ENCODE peak calls at places on chromosomes 6 and 20, in seven cellular contexts. U is HL-60, V is HCT116, Y is AG04450, G is aorta, S is lower lobe of right lung, W is tibial nerve. J is an unnamed sample.

GRCh38 chr6:30325150-30325872 is 1.4 kb upstream of the TRIM39 start:
- DNase-seq in S (peak), G (peak), W (no peak), U (no peak), V (no peak), Y (no peak), J (peak)

GRCh38 chr6:72748759-72749158 is 126.9 kb downstream of the KCNQ5 start:
- DNase-seq in V (no peak), G (no peak), S (no peak), W (no peak), U (no peak), Y (peak), J (no peak)

GRCh38 chr6:80637312-80637711 is 530.8 kb downstream of the BCKDHB start:
- DNase-seq in G (no peak), S (no peak), U (no peak), V (no peak), W (no peak), Y (no peak), J (no peak)

GRCh38 chr6:84426002-84426705 is 198.7 kb upstream of the CEP162 start:
- DNase-seq in V (no peak), Y (no peak), S (no peak), U (no peak), W (no peak), G (no peak), J (no peak)

GRCh38 chr20:46350201-46350985 is 42.1 kb upstream of the CDH22 start:
- DNase-seq in G (no peak), U (no peak), V (no peak), W (no peak), S (no peak), Y (peak), J (no peak)

GRCh38 chr20:37897008-37897548 is 5.8 kb upstream of the VSTM2L start:
- DNase-seq in U (no peak), G (no peak), V (no peak), W (no peak), Y (no peak), S (no peak), J (no peak)

GRCh38 chr6:123074616-123075015 is 78.6 kb downstream of the CLVS2 start:
- DNase-seq in S (no peak), Y (no peak), U (no peak), V (no peak), G (no peak), W (no peak), J (no peak)

GRCh38 chr20:316316-317068 is 8.9 kb upstream of the SOX12 start:
- DNase-seq in G (no peak), U (no peak), S (no peak), W (no peak), Y (no peak), V (no peak), J (no peak)

GRCh38 chr20:48371211-48371610 is 456.6 kb downstream of the PREX1 start:
- DNase-seq in U (no peak), G (no peak), V (no peak), S (no peak), Y (no peak), W (no peak), J (no peak)

GRCh38 chr20:23132930-23133559 is 46.9 kb upstream of the CD93 start:
- DNase-seq in Y (no peak), S (peak), W (no peak), G (peak), V (no peak), U (no peak), J (peak)

GRCh38 chr6:43120101-43120730 is 44.1 kb downstream of the PTK7 start:
- DNase-seq in G (no peak), W (no peak), S (no peak), U (no peak), Y (no peak), V (no peak), J (no peak)

GRCh38 chr6:75147512-75147911 is 58.3 kb downstream of the COL12A1 start:
- DNase-seq in G (no peak), U (no peak), Y (peak), V (no peak), W (no peak), S (no peak), J (no peak)

GRCh38 chr6:408599-409102 is 17.1 kb downstream of the IRF4 start:
- DNase-seq in U (no peak), W (no peak), V (peak), S (peak), Y (no peak), G (peak), J (peak)

GRCh38 chr20:57503035-57503658 is 21.8 kb downstream of the CTCFL start:
- DNase-seq in S (no peak), V (no peak), G (peak), Y (no peak), U (no peak), W (no peak), J (no peak)

GRCh38 chr20:58718121-58718563 is 25.5 kb downstream of the NPEPL1 start:
- DNase-seq in W (no peak), G (no peak), Y (no peak), U (no peak), V (no peak), S (no peak), J (peak)

GRCh38 chr6:111260570-111261298 is 173.4 kb downstream of the SLC16A10 start:
- DNase-seq in U (no peak), Y (no peak), G (no peak), V (no peak), W (no peak), S (no peak), J (no peak)

GRCh38 chr6:32816746-32817204 is at the start of gene HLA-DOB:
- DNase-seq in Y (no peak), V (peak), S (no peak), G (no peak), W (peak), U (no peak), J (no peak)

GRCh38 chr20:2305479-2305878 is 9.7 kb downstream of the TGM3 start:
- DNase-seq in W (no peak), U (no peak), V (no peak), Y (no peak), S (no peak), G (no peak), J (no peak)

GRCh38 chr20:48308882-48309281 is 518.9 kb downstream of the PREX1 start:
- DNase-seq in U (no peak), G (no peak), S (no peak), Y (no peak), W (no peak), V (no peak), J (no peak)

GRCh38 chr6:16320533-16321340 is 82.3 kb downstream of the GMPR start:
- DNase-seq in Y (peak), V (no peak), U (no peak), W (no peak), G (peak), S (no peak), J (peak)

GRCh38 chr6:41942045-41942851 is 640 bp upstream of the CCND3 start:
- DNase-seq in S (no peak), Y (peak), V (no peak), U (no peak), G (no peak), W (no peak), J (no peak)

GRCh38 chr6:147538821-147539220 is 30.3 kb downstream of the SAMD5 start:
- DNase-seq in Y (no peak), W (no peak), V (no peak), S (no peak), U (no peak), G (no peak), J (no peak)

DNA sequence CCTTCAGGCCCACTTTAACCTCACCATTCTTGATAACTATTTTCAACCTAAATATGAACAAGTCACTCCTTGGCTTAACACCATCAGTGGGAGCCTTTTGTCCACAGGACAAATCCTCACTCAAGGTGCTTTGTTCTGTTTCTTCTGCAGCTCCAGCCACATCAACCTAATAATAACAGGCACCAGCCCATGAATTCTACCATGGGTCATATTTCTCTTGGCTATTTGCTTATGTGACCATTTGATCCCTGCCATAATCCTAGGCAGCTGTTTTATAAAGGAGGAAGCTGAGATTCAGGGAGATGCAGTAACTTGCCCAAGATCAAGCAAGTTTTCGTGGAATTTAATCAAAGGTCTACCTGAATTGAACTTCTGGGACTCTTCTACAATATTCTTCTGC is 561.3 kb downstream of the DHX35 start:
- DNase-seq in Y (no peak), S (no peak), U (no peak), V (no peak), W (no peak), G (no peak), J (no peak)
- H3K27ac ChIP-seq in Y (no peak), S (no peak), U (no peak), V (no peak), W (no peak), G (no peak), J (no peak)

GRCh38 chr6:149044394-149044965 is 273.0 kb upstream of the TAB2 start:
- DNase-seq in U (no peak), W (no peak), S (no peak), Y (no peak), V (no peak), G (no peak), J (no peak)
- H3K27ac ChIP-seq in U (no peak), W (no peak), S (no peak), Y (no peak), V (no peak), G (no peak), J (no peak)

GRCh38 chr6:167687035-167687720 is 139.5 kb upstream of the AFDN start:
- DNase-seq in W (no peak), U (no peak), Y (no peak), G (no peak), V (no peak), S (no peak), J (no peak)
- H3K27ac ChIP-seq in W (no peak), U (no peak), Y (no peak), G (no peak), V (no peak), S (no peak), J (no peak)

GRCh38 chr20:5569021-5569420 is 181.2 kb upstream of the SHLD1 start:
- DNase-seq in Y (no peak), U (no peak), V (peak), G (no peak), W (peak), S (no peak), J (no peak)
- H3K27ac ChIP-seq in Y (no peak), U (no peak), V (no peak), G (no peak), W (no peak), S (no peak), J (no peak)

GRCh38 chr6:159193923-159194322 is 24.7 kb downstream of the FNDC1 start:
- DNase-seq in S (no peak), Y (no peak), W (no peak), V (no peak), G (no peak), U (no peak), J (no peak)
- H3K27ac ChIP-seq in S (no peak), Y (no peak), W (no peak), V (no peak), G (no peak), U (no peak), J (no peak)

DNA sequence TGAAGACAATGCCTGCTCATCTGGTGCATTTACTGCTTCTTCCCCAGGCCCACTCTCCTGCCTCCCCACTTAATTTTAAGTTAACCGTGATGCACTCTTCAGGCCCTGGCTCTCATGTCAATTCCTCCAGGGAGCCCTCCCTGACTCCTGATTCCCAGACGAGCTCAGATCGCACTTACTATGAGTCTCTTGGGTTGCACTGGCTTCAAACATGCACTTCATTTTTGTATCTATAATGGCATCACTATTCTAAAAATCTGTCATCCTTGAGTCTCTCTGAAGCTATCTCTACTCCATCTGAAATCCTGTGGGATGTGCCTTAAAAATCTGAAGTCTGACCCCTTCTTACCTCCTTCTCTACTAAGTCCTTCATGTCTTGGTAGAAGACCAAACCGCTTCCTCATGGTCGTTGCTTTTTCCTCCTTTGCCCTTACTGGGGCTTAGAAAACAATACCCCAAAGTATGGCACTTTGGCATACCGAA is 24.7 kb downstream of the COX4I2 start:
- DNase-seq in V (no peak), U (no peak), S (no peak), G (no peak), Y (no peak), W (no peak), J (no peak)
- H3K27ac ChIP-seq in V (peak), U (peak), S (peak), G (no peak), Y (no peak), W (peak), J (peak)

DNA sequence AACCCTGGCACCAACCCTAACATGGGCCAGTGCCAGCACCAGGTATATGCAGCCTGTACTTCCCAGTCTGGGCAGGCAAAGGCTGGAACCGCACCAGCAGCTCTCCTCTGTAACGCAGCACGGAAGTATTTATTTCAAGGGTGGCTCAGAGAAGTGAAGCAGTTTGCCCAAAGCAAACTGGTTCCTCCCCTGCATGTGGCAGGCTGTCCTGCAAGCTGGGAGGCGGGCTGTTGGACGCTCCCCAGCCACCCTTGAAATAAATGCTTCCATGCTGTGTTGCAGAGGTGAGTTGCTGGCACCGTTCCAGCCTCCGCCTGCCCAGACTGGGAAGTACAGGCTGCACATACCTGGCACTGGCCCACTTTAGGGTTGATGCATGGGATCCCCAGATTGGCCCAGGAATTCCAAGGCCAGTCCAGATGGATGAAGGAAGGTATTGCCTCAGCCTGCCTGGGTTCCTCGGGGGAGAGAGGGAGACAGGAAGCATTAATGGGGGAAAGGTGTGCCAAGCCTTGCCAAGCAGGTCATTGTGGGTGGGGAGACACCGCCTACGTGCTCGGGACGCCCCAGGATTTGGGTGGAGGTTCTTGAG is 49.8 kb downstream of the PPARD start:
- DNase-seq in S (peak), G (peak), V (no peak), W (no peak), U (no peak), Y (no peak), J (no peak)
- H3K27ac ChIP-seq in S (peak), G (no peak), V (peak), W (no peak), U (no peak), Y (peak), J (no peak)

DNA sequence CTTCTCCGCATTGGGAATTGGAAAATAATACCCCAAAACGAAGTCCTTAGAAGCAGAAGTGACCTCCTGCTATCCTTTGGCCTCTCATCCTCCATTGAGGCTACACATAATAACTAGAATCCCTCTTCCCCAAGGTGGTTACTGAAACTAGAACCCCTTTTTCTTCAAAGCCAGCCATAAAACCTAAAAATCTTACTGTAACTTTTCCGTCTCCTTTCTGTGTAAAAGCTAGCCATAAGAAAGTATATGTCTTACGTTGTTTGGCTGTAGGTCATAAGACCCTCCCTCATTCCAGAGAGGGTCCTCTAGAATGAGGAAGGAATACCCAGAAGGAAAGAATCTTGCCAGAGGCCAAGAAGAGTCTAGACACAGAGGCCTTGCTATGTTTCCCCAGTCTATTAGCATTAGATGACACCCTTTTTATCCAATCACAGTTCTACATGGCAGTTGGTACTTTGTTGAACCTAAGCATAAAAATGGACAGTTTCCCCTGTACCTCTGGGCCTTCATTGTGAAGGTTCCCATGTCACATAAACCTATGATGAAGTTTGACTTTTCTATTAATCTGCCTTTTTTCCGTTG is 133.9 kb upstream of the BTN3A2 start:
- DNase-seq in G (no peak), W (no peak), U (no peak), V (no peak), S (no peak), Y (no peak), J (no peak)
- H3K27ac ChIP-seq in G (no peak), W (no peak), U (peak), V (no peak), S (no peak), Y (no peak), J (no peak)

GRCh38 chr20:50363479-50363878 is 146.7 kb upstream of the PTPN1 start:
- DNase-seq in V (no peak), G (no peak), U (no peak), W (no peak), S (no peak), Y (no peak), J (no peak)
- H3K27ac ChIP-seq in V (no peak), G (no peak), U (no peak), W (no peak), S (no peak), Y (no peak), J (no peak)

DNA sequence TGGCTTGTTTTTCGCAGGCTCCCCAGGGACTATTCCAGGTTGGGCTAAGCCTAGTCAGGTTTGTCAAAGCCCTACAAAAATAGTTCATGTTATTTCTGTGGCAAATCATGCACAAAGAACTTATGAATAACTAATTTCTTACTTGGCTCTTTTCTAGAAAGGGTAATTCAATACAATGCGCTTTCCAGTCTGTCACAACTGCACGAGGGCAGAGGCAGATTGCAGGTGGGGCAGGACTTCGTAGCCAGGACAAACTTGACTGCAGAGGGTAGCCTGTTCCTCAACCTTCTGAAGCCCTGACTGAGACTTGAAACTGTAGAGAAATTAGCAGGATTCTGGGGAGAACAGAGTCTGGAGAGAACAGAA is 253.5 kb downstream of the QKI start:
- DNase-seq in Y (no peak), U (no peak), G (no peak), W (no peak), S (no peak), V (no peak), J (no peak)
- H3K27ac ChIP-seq in Y (no peak), U (peak), G (no peak), W (no peak), S (no peak), V (no peak), J (no peak)